ENCODE peak calls at places on chromosomes 16 and 17, in five cellular contexts. T, M, F, K and C are unnamed samples.

GRCh38 chr17:51322390-51323029 is 62.2 kb downstream of the UTP18 start:
- DNase-seq in T (peak), M (no peak), F (peak), K (no peak), C (peak)

GRCh38 chr16:53911506-53911905 is 207.6 kb downstream of the FTO start:
- DNase-seq in T (no peak), M (no peak), F (peak), K (no peak), C (no peak)

GRCh38 chr17:74354123-74354522 is 7.5 kb downstream of the BTBD17 start:
- DNase-seq in T (peak), M (peak), F (no peak), K (no peak), C (peak)

GRCh38 chr17:51034800-51035199 is 85.9 kb downstream of the SPAG9 start:
- DNase-seq in T (no peak), M (no peak), F (no peak), K (no peak), C (no peak)

GRCh38 chr17:40303706-40304450 is 5.1 kb upstream of the RARA start:
- DNase-seq in T (no peak), M (no peak), F (peak), K (no peak), C (no peak)

GRCh38 chr17:64992325-64992802 is 64.2 kb downstream of the GNA13 start:
- DNase-seq in T (no peak), M (no peak), F (peak), K (no peak), C (no peak)

GRCh38 chr16:86554917-86555762 is at the start of gene MTHFSD:
- DNase-seq in T (peak), M (peak), F (peak), K (peak), C (peak)

GRCh38 chr16:80144191-80144590 is 396.6 kb upstream of the DYNLRB2 start:
- DNase-seq in T (peak), M (no peak), F (no peak), K (no peak), C (no peak)

GRCh38 chr17:32877164-32877764 is 340 bp upstream of the MYO1D start:
- DNase-seq in T (peak), M (peak), F (peak), K (peak), C (peak)

GRCh38 chr16:51549836-51550235 is 398.8 kb upstream of the SALL1 start:
- DNase-seq in T (no peak), M (no peak), F (no peak), K (no peak), C (no peak)

GRCh38 chr16:11631214-11631613 is 37.0 kb upstream of the SNN start:
- DNase-seq in T (no peak), M (no peak), F (no peak), K (no peak), C (no peak)

GRCh38 chr16:11627822-11628457 is 40.3 kb upstream of the SNN start:
- DNase-seq in T (no peak), M (no peak), F (peak), K (peak), C (no peak)

GRCh38 chr16:11629071-11630030 is 38.9 kb upstream of the SNN start:
- DNase-seq in T (peak), M (peak), F (no peak), K (peak), C (no peak)

GRCh38 chr16:11632455-11632921 is 35.8 kb upstream of the SNN start:
- DNase-seq in T (no peak), M (peak), F (peak), K (peak), C (no peak)

DNA sequence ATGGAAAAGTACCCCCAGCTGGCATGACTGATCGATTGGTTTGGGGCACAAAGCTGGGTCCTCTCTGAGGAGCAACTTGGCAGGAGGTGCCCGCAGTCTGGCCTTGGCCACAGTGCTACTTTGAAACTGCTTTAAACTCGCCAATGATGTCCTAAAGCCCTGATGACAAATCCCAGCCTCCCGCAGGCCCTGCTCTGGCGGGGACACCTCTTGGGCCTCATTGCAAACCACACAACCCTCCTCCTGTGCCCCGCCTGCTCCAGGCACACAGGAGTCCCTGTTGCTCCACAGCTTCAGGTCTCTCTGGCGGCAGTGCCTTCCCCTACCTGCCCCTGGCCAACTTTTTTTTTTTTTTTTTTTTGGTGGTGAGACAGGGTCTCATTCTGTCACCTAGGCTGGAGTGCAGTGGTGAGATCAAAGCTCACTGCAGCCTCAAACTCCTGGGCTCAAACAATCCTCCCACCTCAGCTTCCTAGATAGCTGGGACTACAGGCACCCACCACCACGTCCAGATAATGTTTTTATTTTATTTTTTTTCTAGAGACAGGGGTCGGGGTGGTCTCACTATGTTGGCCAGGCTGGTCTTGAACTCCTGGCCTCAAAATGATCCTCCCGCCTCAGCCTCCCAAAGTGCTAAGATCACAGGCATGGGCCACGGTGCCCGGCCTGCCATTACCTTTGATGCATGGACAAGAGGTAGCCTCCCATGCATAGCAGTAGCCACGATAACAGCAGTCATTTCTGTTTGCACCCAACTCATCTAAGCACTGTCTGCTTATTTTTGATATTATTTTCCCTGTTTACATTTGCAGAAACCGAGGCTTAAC is 37.8 kb upstream of the SNN start:
- DNase-seq in T (no peak), M (no peak), F (no peak), K (no peak), C (no peak)
- H3K4me3 ChIP-seq in T (no peak), M (no peak), F (no peak), K (no peak), C (no peak)

DNA sequence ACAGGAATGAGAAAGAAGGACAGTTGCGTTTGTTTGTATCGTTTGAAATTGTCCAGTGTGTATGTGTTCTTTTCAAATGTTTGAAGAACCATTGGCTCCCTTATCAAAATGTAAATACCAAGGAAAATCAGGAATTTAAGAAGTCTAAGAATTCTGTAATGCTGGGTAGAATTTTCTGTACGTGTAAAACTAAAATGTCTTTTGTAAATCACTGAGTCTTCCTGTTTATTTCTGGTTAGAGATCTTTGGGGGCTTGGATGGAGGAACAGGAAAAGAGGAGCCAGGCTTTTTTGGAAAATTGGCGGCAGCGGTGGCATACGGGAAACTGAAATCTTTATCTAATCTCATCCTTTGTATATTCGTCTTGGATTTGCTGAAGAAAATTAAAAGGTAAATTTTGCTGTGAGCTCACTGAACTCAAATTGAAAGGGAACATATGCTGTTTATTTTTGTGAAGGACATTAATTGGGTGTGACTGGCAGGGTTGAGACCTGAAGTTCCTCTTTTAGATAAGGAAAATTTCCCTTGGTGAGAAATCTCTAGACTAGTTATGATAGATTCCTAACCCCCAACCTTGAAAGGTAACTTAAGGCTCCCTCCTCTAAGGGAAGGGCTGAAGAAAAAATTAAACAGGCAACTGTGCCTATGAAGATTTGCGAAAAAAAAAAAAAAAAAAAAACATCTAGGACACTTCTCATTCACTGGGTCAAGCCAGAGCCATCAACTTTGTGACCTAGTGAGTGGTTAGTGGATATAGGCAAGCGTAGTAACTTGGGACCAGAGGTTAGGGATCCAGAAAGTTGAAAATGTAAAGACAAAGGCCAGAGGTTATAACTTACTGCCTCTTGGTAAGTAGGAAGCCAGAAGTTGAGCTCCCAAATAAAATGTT is 10.8 kb downstream of the TAT start:
- DNase-seq in T (no peak), M (no peak), F (no peak), K (no peak), C (no peak)
- H3K4me3 ChIP-seq in T (peak), M (peak), F (peak), K (no peak), C (no peak)

DNA sequence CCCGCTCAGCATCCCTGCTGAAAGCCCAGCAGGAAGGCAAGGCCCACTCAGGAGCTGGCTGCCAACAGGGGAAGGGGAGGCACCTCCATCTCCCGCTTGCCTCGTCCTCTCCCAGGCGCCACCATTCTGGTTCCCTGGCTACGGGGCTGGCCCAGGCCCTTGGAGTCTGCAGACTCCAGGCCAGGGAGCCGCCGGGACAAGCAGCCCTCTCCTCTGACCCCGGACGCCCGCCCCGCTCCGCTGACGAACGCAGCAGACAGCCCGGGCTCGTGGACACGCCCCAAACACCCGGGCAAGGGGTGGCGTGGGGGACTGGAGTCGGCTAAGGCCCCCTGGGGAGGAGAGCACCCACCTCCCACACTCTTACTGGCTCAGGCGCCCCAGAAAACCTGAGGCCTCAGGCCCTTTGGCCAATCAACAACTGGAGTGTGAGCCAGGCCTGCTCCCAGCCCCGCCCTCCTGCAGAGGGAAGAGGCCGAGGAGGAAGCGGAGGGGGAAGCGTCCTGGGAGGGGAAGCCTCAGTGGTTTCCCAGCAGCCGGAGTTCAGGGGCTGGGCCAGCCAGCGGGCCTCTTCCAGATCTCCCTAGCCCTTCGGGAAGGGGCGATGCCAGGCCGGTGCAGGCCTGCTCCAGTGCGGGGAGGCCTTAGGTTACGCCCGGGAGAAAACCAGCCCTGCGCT is 4.2 kb downstream of the MNT start:
- DNase-seq in T (peak), M (peak), F (peak), K (peak), C (peak)
- H3K4me3 ChIP-seq in T (peak), M (peak), F (peak), K (peak), C (peak)

GRCh38 chr16:49277766-49278566 is 3.7 kb downstream of the CBLN1 start:
- DNase-seq in T (no peak), M (no peak), F (no peak), K (no peak), C (no peak)
- H3K4me3 ChIP-seq in T (no peak), M (peak), F (no peak), K (peak), C (no peak)

DNA sequence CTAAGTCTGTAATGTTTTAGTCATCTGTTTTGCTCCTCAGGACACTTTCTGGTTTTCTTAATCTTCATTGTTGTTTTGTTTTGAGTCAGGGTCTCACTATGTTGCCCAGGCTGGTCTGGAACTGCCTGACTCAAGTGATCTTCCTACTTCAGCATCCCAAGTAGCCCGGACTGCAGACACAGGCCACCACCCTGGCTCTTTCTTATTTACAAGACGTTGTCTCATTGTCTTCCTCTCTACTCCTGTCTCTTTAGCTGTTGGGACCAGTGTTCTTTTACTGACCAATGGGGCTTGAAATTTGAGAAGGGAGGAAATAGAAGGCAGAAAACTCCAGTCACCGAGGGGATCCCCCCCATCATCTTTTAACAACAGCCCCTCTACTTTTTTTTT is 1.2 kb downstream of the SCPEP1 start:
- DNase-seq in T (peak), M (no peak), F (no peak), K (no peak), C (peak)
- H3K4me3 ChIP-seq in T (peak), M (peak), F (peak), K (peak), C (no peak)

DNA sequence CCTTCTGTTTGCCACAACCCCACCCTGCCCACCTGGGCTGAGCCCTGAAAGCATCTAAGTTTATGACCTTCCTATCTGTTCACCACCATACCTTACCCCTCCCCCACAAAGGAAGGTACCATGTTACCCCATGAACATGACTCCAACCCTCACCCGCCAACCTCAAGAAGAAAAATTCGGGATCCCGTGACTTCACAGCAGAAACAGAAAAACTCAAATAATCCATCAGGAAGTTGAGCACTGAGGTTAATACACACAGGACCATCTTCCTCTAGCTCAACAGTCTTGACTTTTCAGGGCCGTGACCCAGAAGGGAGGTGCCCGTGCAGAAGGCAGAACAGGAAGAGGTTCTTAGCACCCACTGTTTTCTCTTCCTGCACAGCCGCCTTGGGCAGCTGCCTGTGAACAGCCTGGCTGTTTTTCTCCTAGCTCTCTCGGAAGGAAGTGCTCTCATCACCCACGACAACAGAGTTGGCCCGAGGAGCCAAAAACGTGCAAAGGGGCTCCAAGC is 101.3 kb downstream of the XYLT1 start:
- DNase-seq in T (peak), M (peak), F (no peak), K (peak), C (peak)
- H3K4me3 ChIP-seq in T (peak), M (no peak), F (no peak), K (no peak), C (no peak)

GRCh38 chr17:57980522-57980921 is 7.5 kb downstream of the VEZF1 start:
- DNase-seq in T (no peak), M (no peak), F (no peak), K (no peak), C (no peak)

GRCh38 chr17:57975044-57975443 is 13.0 kb downstream of the VEZF1 start:
- DNase-seq in T (no peak), M (no peak), F (peak), K (no peak), C (no peak)

GRCh38 chr17:57979076-57979475 is 9.0 kb downstream of the VEZF1 start:
- DNase-seq in T (no peak), M (no peak), F (no peak), K (no peak), C (no peak)

GRCh38 chr17:57972151-57972550 is 15.9 kb downstream of the VEZF1 start:
- DNase-seq in T (no peak), M (no peak), F (no peak), K (no peak), C (no peak)

DNA sequence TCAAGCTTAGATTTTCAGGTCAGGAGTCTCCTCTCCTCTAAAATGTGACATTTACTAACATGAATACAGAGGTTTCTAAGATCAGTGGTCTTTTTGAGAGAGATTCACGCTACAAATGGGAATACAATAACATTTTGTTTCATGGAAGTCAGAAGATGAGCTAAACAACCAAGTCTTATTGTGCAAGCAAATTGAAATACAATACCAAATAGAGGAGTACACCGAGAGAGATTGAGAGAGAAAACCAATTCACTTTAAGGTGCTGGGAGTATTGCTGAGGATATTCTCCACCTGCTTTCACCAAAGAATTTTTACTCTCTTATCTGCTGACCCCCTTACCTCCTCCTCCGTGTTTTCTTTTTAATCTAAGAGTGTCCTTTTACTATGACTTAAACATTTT is 11.5 kb downstream of the VEZF1 start:
- DNase-seq in T (no peak), M (no peak), F (no peak), K (no peak), C (no peak)
- H3K4me3 ChIP-seq in T (no peak), M (no peak), F (no peak), K (no peak), C (no peak)

GRCh38 chr17:2854662-2855061 is 58.4 kb downstream of the RAP1GAP2 start:
- DNase-seq in T (no peak), M (peak), F (no peak), K (peak), C (peak)

GRCh38 chr17:2853111-2853721 is 57.0 kb downstream of the RAP1GAP2 start:
- DNase-seq in T (no peak), M (peak), F (peak), K (peak), C (peak)

GRCh38 chr17:2853722-2854580 is 57.7 kb downstream of the RAP1GAP2 start:
- DNase-seq in T (no peak), M (peak), F (no peak), K (no peak), C (peak)

GRCh38 chr17:2856727-2857126 is 60.5 kb downstream of the RAP1GAP2 start:
- DNase-seq in T (no peak), M (no peak), F (no peak), K (no peak), C (peak)

GRCh38 chr17:2855063-2855600 is 58.9 kb downstream of the RAP1GAP2 start:
- DNase-seq in T (no peak), M (no peak), F (no peak), K (no peak), C (no peak)
- H3K4me3 ChIP-seq in T (no peak), M (peak), F (no peak), K (peak), C (peak)

GRCh38 chr16:19118938-19119431 is 5.2 kb downstream of the ITPRIPL2 start:
- DNase-seq in T (no peak), M (no peak), F (peak), K (peak), C (no peak)

GRCh38 chr16:19123535-19124178 is 9.9 kb downstream of the ITPRIPL2 start:
- DNase-seq in T (no peak), M (no peak), F (no peak), K (no peak), C (peak)

GRCh38 chr16:19115148-19116021 is 1.6 kb downstream of the ITPRIPL2 start:
- DNase-seq in T (no peak), M (peak), F (no peak), K (peak), C (no peak)

GRCh38 chr16:19116711-19117449 is 3.1 kb downstream of the ITPRIPL2 start:
- DNase-seq in T (no peak), M (no peak), F (peak), K (no peak), C (no peak)

DNA sequence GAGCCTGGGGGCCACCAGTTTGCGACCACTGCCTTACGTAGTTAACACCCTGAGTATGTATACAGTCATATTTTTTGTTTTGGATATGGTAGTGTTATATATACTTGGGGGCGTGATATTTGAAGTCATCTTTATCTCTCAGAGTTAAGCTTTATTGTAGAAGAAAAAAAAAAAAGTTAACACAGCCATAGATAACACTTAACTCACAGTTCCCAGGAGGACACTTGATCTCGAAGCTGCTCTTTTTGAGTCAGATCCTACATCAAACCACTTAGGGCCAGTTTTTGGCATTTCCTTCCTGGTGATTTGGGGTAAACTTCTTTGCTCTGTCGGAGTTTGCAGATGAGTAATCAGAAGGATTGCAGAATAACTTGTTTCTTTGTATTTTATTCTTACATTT is 5.8 kb downstream of the ITPRIPL2 start:
- DNase-seq in T (no peak), M (no peak), F (peak), K (no peak), C (no peak)
- H3K4me3 ChIP-seq in T (no peak), M (peak), F (peak), K (peak), C (no peak)

GRCh38 chr17:35239823-35240222 is 3.0 kb upstream of the SLFN5 start:
- DNase-seq in T (no peak), M (no peak), F (peak), K (no peak), C (no peak)

GRCh38 chr17:35240861-35241260 is 2.0 kb upstream of the SLFN5 start:
- DNase-seq in T (no peak), M (no peak), F (no peak), K (no peak), C (no peak)

GRCh38 chr17:35242158-35242804 is 591 bp upstream of the SLFN5 start:
- DNase-seq in T (peak), M (peak), F (no peak), K (peak), C (peak)

GRCh38 chr17:35242805-35243458 is at the start of gene SLFN5:
- DNase-seq in T (peak), M (peak), F (peak), K (peak), C (peak)

GRCh38 chr17:35241520-35241919 is 1.4 kb upstream of the SLFN5 start:
- DNase-seq in T (no peak), M (no peak), F (no peak), K (no peak), C (no peak)
- H3K4me3 ChIP-seq in T (peak), M (peak), F (peak), K (peak), C (peak)